ENCODE peak calls at places on chromosomes 6 and 20, in eight cellular contexts. One of them, this sample, is unnamed. For H3K27me3, the result is how much of the 10 kb centered on the place peaks cover.

GRCh38 chr6:24520929-24521546 is 26.3 kb downstream of the ALDH5A1 start:
- DNase-seq in heart right ventricle: peak
- DNase-seq in H9: peak
- DNase-seq in ascending aorta: no peak
- DNase-seq in heart left ventricle: peak
- DNase-seq in psoas muscle: peak
- DNase-seq in thoracic aorta: no peak
- DNase-seq in transverse colon: peak
- DNase-seq in this sample: no peak

GRCh38 chr6:168035098-168035660 is 37.7 kb downstream of the KIF25 start:
- DNase-seq in ascending aorta: no peak
- DNase-seq in thoracic aorta: no peak
- DNase-seq in heart right ventricle: peak
- DNase-seq in psoas muscle: peak
- DNase-seq in heart left ventricle: peak
- DNase-seq in transverse colon: peak
- DNase-seq in H9: peak
- DNase-seq in this sample: no peak

GRCh38 chr6:77740380-77740779 is 87.5 kb downstream of the MEI4 start:
- DNase-seq in thoracic aorta: no peak
- DNase-seq in heart left ventricle: no peak
- DNase-seq in heart right ventricle: no peak
- DNase-seq in psoas muscle: no peak
- DNase-seq in transverse colon: no peak
- DNase-seq in H9: no peak
- DNase-seq in ascending aorta: no peak
- DNase-seq in this sample: peak

GRCh38 chr6:134063966-134064445 is 11.6 kb upstream of the SLC2A12 start:
- DNase-seq in H9: peak
- DNase-seq in thoracic aorta: no peak
- DNase-seq in heart right ventricle: peak
- DNase-seq in psoas muscle: peak
- DNase-seq in ascending aorta: no peak
- DNase-seq in transverse colon: peak
- DNase-seq in heart left ventricle: no peak
- DNase-seq in this sample: no peak

GRCh38 chr6:43481075-43481474 is 3.7 kb downstream of the TJAP1 start:
- DNase-seq in transverse colon: no peak
- DNase-seq in psoas muscle: no peak
- DNase-seq in heart right ventricle: no peak
- DNase-seq in H9: no peak
- DNase-seq in ascending aorta: no peak
- DNase-seq in heart left ventricle: no peak
- DNase-seq in thoracic aorta: no peak
- DNase-seq in this sample: peak

GRCh38 chr6:152721956-152722355 is 24.3 kb downstream of the MYCT1 start:
- DNase-seq in transverse colon: no peak
- DNase-seq in psoas muscle: no peak
- DNase-seq in thoracic aorta: no peak
- DNase-seq in H9: no peak
- DNase-seq in heart left ventricle: no peak
- DNase-seq in ascending aorta: no peak
- DNase-seq in heart right ventricle: no peak
- DNase-seq in this sample: no peak

GRCh38 chr6:54646069-54646468 is 200.5 kb upstream of the FAM83B start:
- DNase-seq in H9: no peak
- DNase-seq in ascending aorta: no peak
- DNase-seq in psoas muscle: no peak
- DNase-seq in transverse colon: no peak
- DNase-seq in heart left ventricle: no peak
- DNase-seq in heart right ventricle: no peak
- DNase-seq in thoracic aorta: no peak
- DNase-seq in this sample: no peak

GRCh38 chr6:34143884-34144580 is 1.9 kb downstream of the GRM4 start:
- DNase-seq in heart left ventricle: peak
- DNase-seq in transverse colon: no peak
- DNase-seq in thoracic aorta: no peak
- DNase-seq in H9: peak
- DNase-seq in psoas muscle: no peak
- DNase-seq in ascending aorta: no peak
- DNase-seq in heart right ventricle: no peak
- DNase-seq in this sample: no peak

GRCh38 chr6:49826743-49827406 is 39.5 kb downstream of the CRISP1 start:
- DNase-seq in transverse colon: no peak
- DNase-seq in thoracic aorta: no peak
- DNase-seq in heart left ventricle: no peak
- DNase-seq in psoas muscle: no peak
- DNase-seq in ascending aorta: no peak
- DNase-seq in H9: no peak
- DNase-seq in heart right ventricle: no peak
- DNase-seq in this sample: no peak

GRCh38 chr20:48687097-48687800 is 140.6 kb downstream of the PREX1 start:
- DNase-seq in heart right ventricle: no peak
- DNase-seq in thoracic aorta: no peak
- DNase-seq in heart left ventricle: no peak
- DNase-seq in transverse colon: no peak
- DNase-seq in ascending aorta: no peak
- DNase-seq in psoas muscle: no peak
- DNase-seq in H9: no peak
- DNase-seq in this sample: no peak

GRCh38 chr6:166493427-166494100 is 92.9 kb downstream of the RAMACL start:
- DNase-seq in heart right ventricle: no peak
- DNase-seq in H9: no peak
- DNase-seq in psoas muscle: no peak
- DNase-seq in transverse colon: no peak
- DNase-seq in thoracic aorta: no peak
- DNase-seq in ascending aorta: no peak
- DNase-seq in heart left ventricle: no peak
- DNase-seq in this sample: no peak

GRCh38 chr6:10529231-10529801 is 8.2 kb downstream of the GCNT2 start:
- DNase-seq in thoracic aorta: no peak
- DNase-seq in heart right ventricle: no peak
- DNase-seq in H9: peak
- DNase-seq in psoas muscle: no peak
- DNase-seq in ascending aorta: no peak
- DNase-seq in transverse colon: no peak
- DNase-seq in heart left ventricle: no peak
- DNase-seq in this sample: no peak
- H3K27ac ChIP-seq in thoracic aorta: peak
- H3K27ac ChIP-seq in heart right ventricle: peak
- H3K27ac ChIP-seq in H9: no peak
- H3K27ac ChIP-seq in psoas muscle: peak
- H3K27ac ChIP-seq in ascending aorta: peak
- H3K27ac ChIP-seq in transverse colon: peak
- H3K27ac ChIP-seq in heart left ventricle: peak
- H3K27ac ChIP-seq in this sample: no peak

GRCh38 chr6:13294499-13295069 is 33.8 kb downstream of the TBC1D7 start:
- DNase-seq in transverse colon: no peak
- DNase-seq in thoracic aorta: no peak
- DNase-seq in heart left ventricle: no peak
- DNase-seq in psoas muscle: no peak
- DNase-seq in H9: no peak
- DNase-seq in heart right ventricle: no peak
- DNase-seq in ascending aorta: no peak
- DNase-seq in this sample: no peak

GRCh38 chr6:13297391-13297790 is 30.9 kb downstream of the TBC1D7 start:
- DNase-seq in H9: no peak
- DNase-seq in heart right ventricle: no peak
- DNase-seq in psoas muscle: no peak
- DNase-seq in transverse colon: no peak
- DNase-seq in heart left ventricle: no peak
- DNase-seq in ascending aorta: no peak
- DNase-seq in thoracic aorta: no peak
- DNase-seq in this sample: no peak

GRCh38 chr6:13299403-13299821 is 28.9 kb downstream of the TBC1D7 start:
- DNase-seq in psoas muscle: no peak
- DNase-seq in heart left ventricle: no peak
- DNase-seq in thoracic aorta: no peak
- DNase-seq in transverse colon: no peak
- DNase-seq in ascending aorta: no peak
- DNase-seq in heart right ventricle: no peak
- DNase-seq in H9: no peak
- DNase-seq in this sample: no peak

GRCh38 chr6:13295576-13295975 is 32.8 kb downstream of the TBC1D7 start:
- DNase-seq in psoas muscle: no peak
- DNase-seq in H9: no peak
- DNase-seq in heart left ventricle: no peak
- DNase-seq in transverse colon: no peak
- DNase-seq in thoracic aorta: no peak
- DNase-seq in heart right ventricle: no peak
- DNase-seq in ascending aorta: no peak
- DNase-seq in this sample: no peak

DNA sequence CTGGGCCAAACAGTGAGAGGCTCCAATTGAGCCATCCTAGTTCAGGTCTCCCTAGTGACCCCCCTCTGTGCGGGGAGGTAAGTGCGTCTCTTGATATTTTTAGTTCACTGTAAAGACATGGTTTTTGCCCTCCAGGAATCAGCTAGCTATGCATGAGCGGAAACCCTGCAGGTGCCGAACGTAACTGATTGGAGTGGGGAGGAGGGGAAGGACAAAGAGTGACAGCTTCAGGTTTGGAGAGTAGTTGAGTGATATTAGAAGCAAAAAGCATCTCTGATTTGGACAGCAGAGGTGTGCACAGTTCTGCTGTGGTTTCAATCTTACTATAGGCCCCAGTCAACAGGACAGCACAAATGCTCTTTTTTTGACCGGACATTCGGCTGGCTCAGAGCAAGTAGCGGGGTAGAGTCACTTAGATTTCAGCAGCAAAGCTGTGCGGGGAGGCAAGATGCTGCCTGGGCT is 31.8 kb downstream of the TBC1D7 start:
- DNase-seq in H9: no peak
- DNase-seq in transverse colon: no peak
- DNase-seq in thoracic aorta: no peak
- DNase-seq in psoas muscle: no peak
- DNase-seq in ascending aorta: no peak
- DNase-seq in heart left ventricle: no peak
- DNase-seq in heart right ventricle: no peak
- DNase-seq in this sample: no peak
- TF ChIP-seq CTCF in H9: no peak
- TF ChIP-seq CTCF in transverse colon: no peak
- TF ChIP-seq CTCF in thoracic aorta: no peak
- TF ChIP-seq CTCF in psoas muscle: no peak
- TF ChIP-seq CTCF in ascending aorta: no peak
- TF ChIP-seq CTCF in heart left ventricle: no peak
- TF ChIP-seq CTCF in heart right ventricle: no peak
- TF ChIP-seq CTCF in this sample: no peak

GRCh38 chr20:61353996-61354390 is 101.9 kb downstream of the CDH4 start:
- DNase-seq in heart left ventricle: no peak
- DNase-seq in thoracic aorta: no peak
- DNase-seq in ascending aorta: no peak
- DNase-seq in psoas muscle: no peak
- DNase-seq in transverse colon: no peak
- DNase-seq in H9: no peak
- DNase-seq in heart right ventricle: no peak
- DNase-seq in this sample: no peak

GRCh38 chr20:61352381-61353260 is 100.6 kb downstream of the CDH4 start:
- DNase-seq in thoracic aorta: no peak
- DNase-seq in H9: peak
- DNase-seq in heart left ventricle: no peak
- DNase-seq in transverse colon: no peak
- DNase-seq in heart right ventricle: no peak
- DNase-seq in ascending aorta: no peak
- DNase-seq in psoas muscle: no peak
- DNase-seq in this sample: no peak

GRCh38 chr20:61354501-61354900 is 102.4 kb downstream of the CDH4 start:
- DNase-seq in heart right ventricle: no peak
- DNase-seq in heart left ventricle: no peak
- DNase-seq in ascending aorta: no peak
- DNase-seq in thoracic aorta: no peak
- DNase-seq in transverse colon: no peak
- DNase-seq in H9: no peak
- DNase-seq in psoas muscle: no peak
- DNase-seq in this sample: no peak

GRCh38 chr20:61355096-61355495 is 103.0 kb downstream of the CDH4 start:
- DNase-seq in heart right ventricle: no peak
- DNase-seq in ascending aorta: no peak
- DNase-seq in H9: no peak
- DNase-seq in psoas muscle: no peak
- DNase-seq in transverse colon: no peak
- DNase-seq in heart left ventricle: no peak
- DNase-seq in thoracic aorta: no peak
- DNase-seq in this sample: no peak

GRCh38 chr20:61353261-61353995 is 101.4 kb downstream of the CDH4 start:
- DNase-seq in transverse colon: no peak
- DNase-seq in thoracic aorta: no peak
- DNase-seq in heart left ventricle: no peak
- DNase-seq in psoas muscle: no peak
- DNase-seq in ascending aorta: no peak
- DNase-seq in H9: no peak
- DNase-seq in heart right ventricle: no peak
- DNase-seq in this sample: peak
- H3K27me3 ChIP-seq in transverse colon: under half
- H3K27me3 ChIP-seq in thoracic aorta: under half
- H3K27me3 ChIP-seq in heart left ventricle: under half
- H3K27me3 ChIP-seq in psoas muscle: under half
- H3K27me3 ChIP-seq in ascending aorta: under half
- H3K27me3 ChIP-seq in H9: under half
- H3K27me3 ChIP-seq in heart right ventricle: under half
- H3K27me3 ChIP-seq in this sample: under half

DNA sequence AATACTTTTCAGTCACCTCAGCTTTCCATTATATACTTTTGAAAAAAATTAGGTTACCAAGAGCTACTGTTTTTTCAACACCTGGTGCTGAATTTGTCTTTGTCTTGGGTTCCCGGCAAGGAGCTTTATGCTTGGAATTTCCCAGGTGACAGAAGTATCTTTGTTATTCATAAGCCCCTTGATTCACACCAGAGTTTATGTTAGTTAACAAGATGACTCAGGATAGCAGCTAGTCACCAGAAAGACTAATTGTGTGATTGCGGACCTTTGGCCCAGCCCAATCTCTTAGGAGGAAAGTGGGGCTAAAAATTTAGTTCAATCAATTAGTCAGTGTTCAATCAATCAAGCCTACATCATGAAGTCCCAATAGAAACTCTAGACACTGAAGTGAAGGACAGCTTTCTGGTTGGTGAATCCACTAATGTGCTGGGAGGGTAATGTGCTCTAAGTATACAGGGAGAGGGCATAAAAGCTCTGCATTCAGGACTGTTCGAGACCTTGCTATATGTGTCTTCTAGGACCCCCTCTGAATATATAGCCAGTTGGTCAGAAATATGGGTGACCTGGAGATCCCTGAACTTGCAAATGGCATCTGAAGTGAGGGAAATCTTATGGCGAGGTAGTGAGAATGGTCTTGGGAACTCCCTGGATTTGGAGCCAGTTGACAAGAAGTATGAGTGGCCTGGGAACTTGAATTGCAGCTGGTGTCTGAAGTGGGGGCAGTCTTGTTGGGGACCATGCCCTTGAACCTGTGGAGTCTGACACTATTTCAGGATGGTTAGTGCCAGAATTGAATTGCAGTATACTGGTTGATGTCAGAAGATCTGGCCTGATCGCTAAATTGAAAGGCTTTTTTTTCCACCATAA is 16.2 kb downstream of the TMEM30A start:
- DNase-seq in heart left ventricle: no peak
- DNase-seq in psoas muscle: no peak
- DNase-seq in ascending aorta: no peak
- DNase-seq in thoracic aorta: no peak
- DNase-seq in transverse colon: no peak
- DNase-seq in H9: peak
- DNase-seq in heart right ventricle: no peak
- DNase-seq in this sample: peak
- H3K27ac ChIP-seq in heart left ventricle: no peak
- H3K27ac ChIP-seq in psoas muscle: peak
- H3K27ac ChIP-seq in ascending aorta: no peak
- H3K27ac ChIP-seq in thoracic aorta: peak
- H3K27ac ChIP-seq in transverse colon: peak
- H3K27ac ChIP-seq in H9: peak
- H3K27ac ChIP-seq in heart right ventricle: no peak
- H3K27ac ChIP-seq in this sample: peak

GRCh38 chr6:137697267-137697938 is 169.7 kb upstream of the TNFAIP3 start:
- DNase-seq in transverse colon: peak
- DNase-seq in ascending aorta: no peak
- DNase-seq in H9: peak
- DNase-seq in heart right ventricle: no peak
- DNase-seq in psoas muscle: no peak
- DNase-seq in heart left ventricle: no peak
- DNase-seq in thoracic aorta: no peak
- DNase-seq in this sample: peak
- TF ChIP-seq CTCF in transverse colon: peak
- TF ChIP-seq CTCF in ascending aorta: no peak
- TF ChIP-seq CTCF in H9: peak
- TF ChIP-seq CTCF in heart right ventricle: no peak
- TF ChIP-seq CTCF in psoas muscle: no peak
- TF ChIP-seq CTCF in heart left ventricle: no peak
- TF ChIP-seq CTCF in thoracic aorta: no peak
- TF ChIP-seq CTCF in this sample: peak

This sample was measured in foreskin keratinocyte.